ENCODE peak calls at places on chromosomes 12 and 14, in four cellular contexts. U is HCT116, P is H1, Z is K562. E is an unnamed sample.
A peak's percentile ranks its signal among the peaks of the same experiment; 100 is the strongest.

GRCh38 chr12:86117711-86118110 is 138.5 kb downstream of the MGAT4C start:
- DNase-seq in U (no peak), P (no peak), Z (no peak), E (no peak)

GRCh38 chr12:29072631-29073030 is 76.4 kb upstream of the FAR2 start:
- DNase-seq in U (no peak), P (no peak), Z (no peak), E (no peak)

GRCh38 chr12:104603545-104603973 is 146.8 kb downstream of the CHST11 start:
- DNase-seq in U (peak; percentile 74), P (no peak), Z (no peak), E (no peak)

GRCh38 chr12:108332791-108333382 is 6.2 kb downstream of the CMKLR1 start:
- DNase-seq in U (no peak), P (no peak), Z (peak; percentile 39), E (no peak)

GRCh38 chr12:47111392-47111778 is 31.6 kb upstream of the AMIGO2 start:
- DNase-seq in U (no peak), P (no peak), Z (no peak), E (no peak)

GRCh38 chr14:101103321-101103901 is 199.9 kb upstream of the RTL1 start:
- DNase-seq in U (no peak), P (no peak), Z (no peak), E (no peak)

GRCh38 chr12:127144770-127145169 is 1122.2 kb upstream of the TMEM132C start:
- DNase-seq in U (no peak), P (no peak), Z (no peak), E (no peak)

GRCh38 chr14:88683119-88683518 is 109.6 kb downstream of the EML5 start:
- DNase-seq in U (no peak), P (no peak), Z (no peak), E (no peak)

GRCh38 chr12:20549115-20549719 is 145.9 kb upstream of the SLCO1C1 start:
- DNase-seq in U (peak; percentile 34), P (no peak), Z (no peak), E (peak; percentile 4)

GRCh38 chr12:103858953-103859601 is 18.0 kb upstream of the NT5DC3 start:
- DNase-seq in U (peak; percentile 77), P (no peak), Z (peak; percentile 35), E (peak; percentile 67)

GRCh38 chr12:45912774-45913173 is 77.6 kb downstream of the SCAF11 start:
- DNase-seq in U (no peak), P (no peak), Z (no peak), E (no peak)

GRCh38 chr14:71541271-71541670 is 391.0 kb upstream of the RGS6 start:
- DNase-seq in U (no peak), P (no peak), Z (no peak), E (no peak)
- TF ChIP-seq FOSL1 in U (no peak), P (no peak), Z (no peak), E (no peak)

GRCh38 chr12:3828888-3829287 is 44.3 kb downstream of the PARP11 start:
- DNase-seq in U (no peak), P (no peak), Z (no peak), E (no peak)

GRCh38 chr12:3835914-3836313 is 37.3 kb downstream of the PARP11 start:
- DNase-seq in U (no peak), P (no peak), Z (no peak), E (no peak)

GRCh38 chr12:3833670-3834310 is 39.4 kb downstream of the PARP11 start:
- DNase-seq in U (no peak), P (no peak), Z (no peak), E (no peak)

GRCh38 chr12:3834774-3835173 is 38.4 kb downstream of the PARP11 start:
- DNase-seq in U (no peak), P (no peak), Z (no peak), E (peak; percentile 14)

DNA sequence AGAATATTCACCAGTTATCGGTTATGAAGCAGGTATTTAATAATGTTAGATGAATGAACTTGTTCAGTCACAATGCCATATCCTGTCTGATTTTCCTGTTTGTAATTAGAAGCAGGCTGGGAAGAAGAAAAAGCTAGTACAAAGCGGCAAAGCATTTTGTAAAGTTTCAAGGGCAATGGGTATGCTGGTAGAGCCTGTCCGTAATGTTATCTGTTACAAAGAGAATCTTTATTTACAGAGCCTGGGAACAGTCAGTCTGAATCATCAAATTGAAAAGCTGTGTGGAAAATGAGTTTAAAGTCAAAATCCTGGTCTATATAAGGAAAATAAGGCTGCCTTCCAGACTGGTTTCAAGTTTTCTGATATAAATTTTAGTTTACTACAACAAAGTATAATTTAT is 40.5 kb downstream of the PARP11 start:
- DNase-seq in U (no peak), P (no peak), Z (no peak), E (peak; percentile 61)
- TF ChIP-seq FOSL1 in U (no peak), P (no peak), Z (no peak), E (no peak)

GRCh38 chr12:101743724-101744472 is 4.6 kb upstream of the SYCP3 start:
- DNase-seq in U (no peak), P (no peak), Z (no peak), E (no peak)
- TF ChIP-seq FOSL1 in U (no peak), P (no peak), Z (no peak), E (no peak)

GRCh38 chr14:30389901-30390394 is 169.0 kb upstream of the G2E3 start:
- DNase-seq in U (no peak), P (no peak), Z (no peak), E (no peak)

GRCh38 chr14:30389134-30389900 is 169.6 kb upstream of the G2E3 start:
- DNase-seq in U (no peak), P (no peak), Z (no peak), E (no peak)

DNA sequence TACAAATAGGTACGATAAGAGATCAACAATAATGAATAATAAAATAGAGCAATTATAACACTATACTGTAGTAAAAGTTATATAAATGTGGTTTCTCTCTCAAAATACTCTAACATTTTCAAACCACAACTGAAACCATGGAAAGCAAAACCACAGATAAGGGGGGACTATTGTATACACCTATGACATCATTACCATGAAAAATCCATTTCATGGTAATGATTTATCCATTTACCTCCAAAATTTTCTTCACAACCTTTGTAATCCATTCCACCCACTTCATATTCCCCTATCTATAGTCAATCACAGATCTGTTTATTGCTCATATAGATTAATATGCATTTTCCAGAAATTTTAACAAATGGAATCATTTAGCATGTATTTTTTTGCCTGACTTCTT is 163.9 kb upstream of the G2E3 start:
- DNase-seq in U (no peak), P (no peak), Z (no peak), E (no peak)
- TF ChIP-seq FOSL1 in U (no peak), P (no peak), Z (no peak), E (no peak)

DNA sequence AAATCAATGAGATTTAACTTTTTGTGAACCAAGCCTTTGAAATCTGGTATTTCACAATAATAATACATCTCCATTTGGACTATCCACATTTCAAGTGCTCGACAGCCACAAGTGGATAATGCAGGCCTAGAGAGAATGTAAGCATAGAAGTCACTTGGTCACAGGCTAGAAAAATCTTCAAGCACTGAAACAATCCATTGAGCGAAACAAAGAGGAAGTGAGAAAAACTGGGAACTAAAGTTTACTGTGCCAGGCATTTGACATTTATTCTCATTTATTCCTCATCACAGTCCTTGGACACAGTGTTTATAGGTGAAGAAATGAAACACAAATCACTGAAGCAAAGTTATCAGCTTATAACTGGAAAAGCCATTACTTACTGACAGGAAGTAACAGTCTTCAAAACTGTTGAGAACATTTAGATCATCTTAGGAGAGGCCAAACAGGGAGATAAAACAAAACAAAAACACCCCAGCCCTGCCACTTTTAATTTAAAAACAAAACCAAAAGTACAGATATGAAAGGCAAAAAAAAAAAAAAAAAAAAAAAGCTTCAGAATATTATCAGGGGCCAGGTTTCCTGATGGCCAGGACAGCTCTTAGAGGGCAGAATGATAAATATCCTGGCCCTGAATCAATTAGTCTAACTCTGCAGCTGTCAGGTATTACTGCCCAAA is 29.2 kb downstream of the GNS start:
- DNase-seq in U (no peak), P (no peak), Z (no peak), E (no peak)
- TF ChIP-seq FOSL1 in U (no peak), P (no peak), Z (no peak), E (no peak)